ENCODE peak calls at places on chromosomes 2 and 18, in nine cellular contexts. K, G, Q, Y, J, S, P, H and F are unnamed samples.

GRCh38 chr18:63073481-63073880 is 246.1 kb downstream of the BCL2 start:
- DNase-seq in Y (no peak), P (no peak), S (peak; percentile 26), G (no peak), H (no peak), K (peak; percentile 54), J (no peak), Q (no peak), F (no peak)

GRCh38 chr2:47535991-47536390 is 133.0 kb downstream of the MSH2 start:
- DNase-seq in H (no peak), K (peak; percentile 63), Q (no peak), S (no peak), J (no peak), G (no peak), Y (no peak), P (peak; percentile 14), F (peak; percentile 53)

GRCh38 chr2:203097735-203098134 is 83.1 kb downstream of the NBEAL1 start:
- DNase-seq in P (peak; percentile 24), Y (no peak), H (no peak), J (no peak), Q (no peak), S (peak; percentile 37), G (no peak), K (peak; percentile 46), F (no peak)

GRCh38 chr2:107529146-107529545 is 297.5 kb upstream of the RGPD4 start:
- DNase-seq in G (no peak), H (no peak), Q (peak; percentile 30), Y (peak; percentile 17), P (no peak), S (no peak), J (peak; percentile 25), K (peak; percentile 6), F (peak; percentile 48)

GRCh38 chr2:97738236-97739019 is 25.1 kb downstream of the ZAP70 start:
- DNase-seq in H (no peak), Y (no peak), S (no peak), J (peak; percentile 7), G (no peak), K (no peak), Q (peak; percentile 6), P (no peak), F (no peak)

GRCh38 chr18:712401-713134 is at the start of gene ENOSF1:
- DNase-seq in J (peak; percentile 83), Q (peak; percentile 89), H (peak; percentile 90), K (peak; percentile 84), Y (peak; percentile 80), G (peak; percentile 77), P (peak; percentile 82), S (peak; percentile 92), F (peak; percentile 73)

GRCh38 chr2:116211719-116212118 is 1602.8 kb upstream of the DDX18 start:
- DNase-seq in J (no peak), K (no peak), P (no peak), H (no peak), Y (no peak), G (no peak), Q (no peak), S (no peak), F (no peak)

GRCh38 chr2:100967716-100968115 is 34.4 kb upstream of the RPL31 start:
- DNase-seq in G (no peak), K (no peak), H (no peak), S (no peak), P (no peak), J (no peak), Y (no peak), Q (no peak), F (no peak)

GRCh38 chr2:202361133-202361532 is 15.0 kb upstream of the BMPR2 start:
- DNase-seq in J (no peak), P (no peak), H (no peak), G (no peak), S (no peak), K (no peak), Y (peak; percentile 92), Q (no peak), F (no peak)

GRCh38 chr2:239252433-239253200 is 148.2 kb downstream of the HDAC4 start:
- DNase-seq in Q (peak; percentile 83), J (peak; percentile 75), H (no peak), P (no peak), K (no peak), Y (peak; percentile 79), G (no peak), S (no peak), F (no peak)

GRCh38 chr2:239253705-239254104 is 147.1 kb downstream of the HDAC4 start:
- DNase-seq in P (no peak), S (no peak), J (no peak), H (peak; percentile 25), G (no peak), Q (no peak), Y (no peak), K (no peak), F (no peak)

GRCh38 chr2:239251971-239252370 is 148.8 kb downstream of the HDAC4 start:
- DNase-seq in K (no peak), Q (no peak), J (no peak), H (no peak), Y (no peak), S (no peak), P (no peak), G (no peak), F (no peak)

GRCh38 chr2:239255218-239255617 is 145.6 kb downstream of the HDAC4 start:
- DNase-seq in S (no peak), K (no peak), G (no peak), H (peak; percentile 13), Y (no peak), Q (no peak), J (no peak), P (no peak), F (no peak)

DNA sequence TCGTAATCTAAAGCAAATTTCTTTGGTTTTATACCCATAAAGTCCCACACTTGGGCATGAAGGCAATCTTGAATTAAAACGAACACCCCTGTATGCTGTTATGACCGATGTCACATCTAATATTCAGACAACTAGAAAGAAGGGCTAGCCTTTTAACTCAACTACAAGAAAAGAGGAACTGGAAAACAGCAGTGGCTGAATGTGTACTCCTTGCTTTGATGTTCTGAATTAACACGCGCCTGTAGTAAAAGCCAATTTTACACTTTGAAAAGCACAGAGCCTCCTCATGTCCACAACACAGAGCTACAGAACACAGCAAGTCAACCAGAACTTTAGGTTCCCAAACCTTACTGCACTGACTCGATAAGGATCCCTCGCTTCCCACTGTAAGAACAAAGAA is 147.6 kb downstream of the HDAC4 start:
- DNase-seq in J (no peak), Q (no peak), K (no peak), H (no peak), S (no peak), P (no peak), G (no peak), Y (no peak), F (no peak)
- H3K4me3 ChIP-seq in J (peak overlapping the region; percentile 32), Q (no peak overlapping the region), K (no peak overlapping the region), H (no peak overlapping the region), S (no peak overlapping the region), P (no peak overlapping the region), G (peak overlapping the region; percentile 16), Y (no peak overlapping the region), F (no peak overlapping the region)

DNA sequence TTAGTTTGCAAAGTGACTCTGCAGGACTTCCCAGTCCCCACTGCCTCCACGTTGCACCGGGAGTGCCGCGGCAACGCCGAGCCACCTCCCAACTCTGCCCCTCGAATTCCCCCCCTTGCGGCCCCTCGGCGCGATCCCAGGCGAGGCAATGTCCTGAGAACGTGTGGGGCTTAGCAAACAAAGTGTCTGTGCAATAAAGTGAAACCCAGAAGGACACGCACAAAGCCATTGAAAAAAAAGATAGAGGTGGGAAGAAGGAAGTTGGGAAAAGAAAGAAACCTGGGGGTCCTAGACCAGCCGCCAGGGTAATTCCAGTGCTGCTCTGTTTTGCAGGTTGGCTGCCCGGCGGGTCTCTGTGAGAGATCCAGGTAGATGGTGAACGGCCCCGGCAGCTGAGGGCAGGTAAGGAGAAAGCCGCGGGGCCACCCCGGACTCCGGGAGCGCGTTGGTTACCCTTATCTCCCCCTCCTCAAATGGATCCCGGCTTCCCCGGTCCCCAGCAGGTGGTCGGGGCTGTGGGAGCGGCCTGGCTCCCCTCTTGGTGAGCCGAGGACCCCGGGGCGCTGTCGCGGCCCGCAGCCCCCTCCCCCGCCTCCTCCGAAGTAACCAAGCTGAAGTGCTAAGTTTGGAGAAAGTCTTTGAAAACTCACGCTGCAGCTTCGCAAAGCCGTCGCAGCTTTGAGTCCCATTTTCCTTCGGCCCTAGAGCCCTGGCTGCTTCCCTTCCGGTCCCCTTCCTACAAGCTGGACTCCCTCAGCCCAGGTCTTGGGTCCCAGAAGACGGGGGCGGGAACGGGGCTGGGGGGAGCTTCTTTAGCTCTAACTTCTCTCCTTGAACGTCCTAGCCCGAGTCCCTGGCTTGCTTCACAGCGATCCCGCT is 525 bp downstream of the OTX1 start:
- DNase-seq in G (no peak), J (no peak), K (peak; percentile 11), P (peak; percentile 31), Y (no peak), Q (no peak), H (no peak), S (peak; percentile 47), F (no peak)
- H3K27me3 ChIP-seq in G (peaks cover 72% of the 10 kb centered on the region), J (peaks cover 100% of the 10 kb centered on the region), K (no peaks in the 10 kb centered on the region), P (peaks cover 87% of the 10 kb centered on the region), Y (peaks cover 72% of the 10 kb centered on the region), Q (peaks cover 86% of the 10 kb centered on the region), H (peaks cover 46% of the 10 kb centered on the region), S (no peaks in the 10 kb centered on the region), F (no peaks in the 10 kb centered on the region)

GRCh38 chr2:109172556-109173105 is 43.6 kb downstream of the SH3RF3 start:
- DNase-seq in G (no peak), S (no peak), Q (no peak), Y (peak; percentile 36), H (no peak), P (peak; percentile 65), J (no peak), K (no peak), F (no peak)
- H3K4me3 ChIP-seq in G (no peak overlapping the region), S (no peak overlapping the region), Q (no peak overlapping the region), Y (peak overlapping the region; percentile 42), H (no peak overlapping the region), P (no peak overlapping the region), J (no peak overlapping the region), K (peak overlapping the region; percentile 56), F (no peak overlapping the region)

GRCh38 chr2:120818441-120818920 is 82.8 kb downstream of the GLI2 start:
- DNase-seq in K (peak; percentile 64), J (no peak), S (no peak), Q (peak; percentile 28), Y (peak; percentile 93), P (peak; percentile 95), G (no peak), H (no peak), F (peak; percentile 97)

GRCh38 chr2:120821446-120822160 is 85.9 kb downstream of the GLI2 start:
- DNase-seq in Y (no peak), G (no peak), H (no peak), P (no peak), S (no peak), J (no peak), K (no peak), Q (no peak), F (no peak)

GRCh38 chr2:120819720-120820210 is 84.1 kb downstream of the GLI2 start:
- DNase-seq in H (no peak), S (no peak), Y (no peak), J (no peak), G (no peak), K (no peak), P (no peak), Q (no peak), F (no peak)

GRCh38 chr2:120820885-120821279 is 85.2 kb downstream of the GLI2 start:
- DNase-seq in K (no peak), H (no peak), J (no peak), G (no peak), S (no peak), P (peak; percentile 68), Q (peak; percentile 46), Y (peak; percentile 75), F (peak; percentile 92)

GRCh38 chr2:120820263-120820884 is 84.7 kb downstream of the GLI2 start:
- DNase-seq in J (no peak), K (no peak), P (peak; percentile 91), S (no peak), Q (no peak), G (no peak), H (no peak), Y (peak; percentile 89), F (peak; percentile 80)
- H3K27me3 ChIP-seq in J (peaks cover 36% of the 10 kb centered on the region), K (no peaks in the 10 kb centered on the region), P (no peaks in the 10 kb centered on the region), S (no peaks in the 10 kb centered on the region), Q (no peaks in the 10 kb centered on the region), G (no peaks in the 10 kb centered on the region), H (no peaks in the 10 kb centered on the region), Y (no peaks in the 10 kb centered on the region), F (no peaks in the 10 kb centered on the region)